ENCODE peak calls at places on chromosomes 13 and 19, in six cellular contexts. One of them, this sample, is unnamed.

GRCh38 chr19:41810301-41810700 is 13.9 kb downstream of the CEACAM3 start:
- DNase-seq in stomach: no peak
- DNase-seq in gastrocnemius medialis: no peak
- DNase-seq in adrenal gland: no peak
- DNase-seq in nephron progenitor cell: no peak
- DNase-seq in mucosa of descending colon: no peak
- DNase-seq in this sample: no peak

GRCh38 chr19:41299755-41300089 is 10.2 kb upstream of the CCDC97 start:
- DNase-seq in stomach: peak
- DNase-seq in gastrocnemius medialis: peak
- DNase-seq in adrenal gland: peak
- DNase-seq in nephron progenitor cell: no peak
- DNase-seq in mucosa of descending colon: no peak
- DNase-seq in this sample: no peak

GRCh38 chr19:18791315-18791678 is 192 bp upstream of the COMP start:
- DNase-seq in stomach: no peak
- DNase-seq in gastrocnemius medialis: no peak
- DNase-seq in adrenal gland: no peak
- DNase-seq in nephron progenitor cell: no peak
- DNase-seq in mucosa of descending colon: no peak
- DNase-seq in this sample: no peak

GRCh38 chr13:32045963-32046785 is 14.6 kb downstream of the FRY start:
- DNase-seq in stomach: no peak
- DNase-seq in gastrocnemius medialis: no peak
- DNase-seq in adrenal gland: no peak
- DNase-seq in nephron progenitor cell: no peak
- DNase-seq in mucosa of descending colon: no peak
- DNase-seq in this sample: no peak

GRCh38 chr19:16202320-16203255 is 4.9 kb downstream of the AP1M1 start:
- DNase-seq in stomach: no peak
- DNase-seq in gastrocnemius medialis: no peak
- DNase-seq in adrenal gland: no peak
- DNase-seq in nephron progenitor cell: no peak
- DNase-seq in mucosa of descending colon: no peak
- DNase-seq in this sample: no peak

GRCh38 chr13:65555973-65556372 is 1674.2 kb downstream of the PCDH9 start:
- DNase-seq in stomach: no peak
- DNase-seq in gastrocnemius medialis: no peak
- DNase-seq in adrenal gland: no peak
- DNase-seq in nephron progenitor cell: no peak
- DNase-seq in mucosa of descending colon: no peak
- DNase-seq in this sample: no peak

GRCh38 chr19:42113641-42114348 is 18.5 kb downstream of the POU2F2 start:
- DNase-seq in stomach: no peak
- DNase-seq in gastrocnemius medialis: no peak
- DNase-seq in adrenal gland: no peak
- DNase-seq in nephron progenitor cell: peak
- DNase-seq in mucosa of descending colon: no peak
- DNase-seq in this sample: peak

GRCh38 chr19:7505288-7505681 is 10.6 kb upstream of the ZNF358 start:
- DNase-seq in stomach: no peak
- DNase-seq in gastrocnemius medialis: no peak
- DNase-seq in adrenal gland: no peak
- DNase-seq in nephron progenitor cell: no peak
- DNase-seq in mucosa of descending colon: peak
- DNase-seq in this sample: no peak

GRCh38 chr13:111919286-111919685 is 147.7 kb upstream of the SOX1 start:
- DNase-seq in stomach: no peak
- DNase-seq in gastrocnemius medialis: no peak
- DNase-seq in adrenal gland: no peak
- DNase-seq in nephron progenitor cell: no peak
- DNase-seq in mucosa of descending colon: no peak
- DNase-seq in this sample: no peak

GRCh38 chr13:73715910-73716257 is 418.3 kb downstream of the KLF12 start:
- DNase-seq in stomach: no peak
- DNase-seq in gastrocnemius medialis: no peak
- DNase-seq in adrenal gland: no peak
- DNase-seq in nephron progenitor cell: no peak
- DNase-seq in mucosa of descending colon: no peak
- DNase-seq in this sample: no peak

GRCh38 chr19:34124828-34125227 is 47.5 kb upstream of the LSM14A start:
- DNase-seq in stomach: no peak
- DNase-seq in gastrocnemius medialis: no peak
- DNase-seq in adrenal gland: no peak
- DNase-seq in nephron progenitor cell: peak
- DNase-seq in mucosa of descending colon: no peak
- DNase-seq in this sample: no peak

GRCh38 chr19:7550169-7550770 is 14.8 kb downstream of the PNPLA6 start:
- DNase-seq in stomach: no peak
- DNase-seq in gastrocnemius medialis: no peak
- DNase-seq in adrenal gland: no peak
- DNase-seq in nephron progenitor cell: no peak
- DNase-seq in mucosa of descending colon: peak
- DNase-seq in this sample: no peak

GRCh38 chr19:55246462-55247451 is 12.1 kb downstream of the PPP6R1 start:
- DNase-seq in stomach: no peak
- DNase-seq in gastrocnemius medialis: no peak
- DNase-seq in adrenal gland: no peak
- DNase-seq in nephron progenitor cell: no peak
- DNase-seq in mucosa of descending colon: peak
- DNase-seq in this sample: no peak

GRCh38 chr13:30679483-30680330 is 55.6 kb upstream of the ALOX5AP start:
- DNase-seq in stomach: no peak
- DNase-seq in gastrocnemius medialis: no peak
- DNase-seq in adrenal gland: no peak
- DNase-seq in nephron progenitor cell: peak
- DNase-seq in mucosa of descending colon: no peak
- DNase-seq in this sample: no peak

GRCh38 chr13:75587679-75588078 is 38.1 kb downstream of the UCHL3 start:
- DNase-seq in stomach: no peak
- DNase-seq in gastrocnemius medialis: no peak
- DNase-seq in adrenal gland: no peak
- DNase-seq in nephron progenitor cell: no peak
- DNase-seq in mucosa of descending colon: no peak
- DNase-seq in this sample: no peak

GRCh38 chr13:45042539-45042938 is 53.2 kb downstream of the GPALPP1 start:
- DNase-seq in stomach: no peak
- DNase-seq in gastrocnemius medialis: no peak
- DNase-seq in adrenal gland: no peak
- DNase-seq in nephron progenitor cell: no peak
- DNase-seq in mucosa of descending colon: no peak
- DNase-seq in this sample: no peak

GRCh38 chr13:21435231-21435630 is 23.9 kb downstream of the ZDHHC20 start:
- DNase-seq in stomach: no peak
- DNase-seq in gastrocnemius medialis: no peak
- DNase-seq in adrenal gland: no peak
- DNase-seq in nephron progenitor cell: no peak
- DNase-seq in mucosa of descending colon: no peak
- DNase-seq in this sample: no peak

GRCh38 chr13:99908129-99908805 is 63.3 kb downstream of the ZIC5 start:
- DNase-seq in stomach: peak
- DNase-seq in gastrocnemius medialis: no peak
- DNase-seq in adrenal gland: no peak
- DNase-seq in nephron progenitor cell: no peak
- DNase-seq in mucosa of descending colon: no peak
- DNase-seq in this sample: no peak

GRCh38 chr13:52348983-52349780 is 56.8 kb downstream of the THSD1 start:
- DNase-seq in stomach: no peak
- DNase-seq in gastrocnemius medialis: no peak
- DNase-seq in adrenal gland: no peak
- DNase-seq in nephron progenitor cell: no peak
- DNase-seq in mucosa of descending colon: no peak
- DNase-seq in this sample: no peak

GRCh38 chr13:79354285-79354684 is 51.8 kb downstream of the RBM26 start:
- DNase-seq in stomach: no peak
- DNase-seq in gastrocnemius medialis: no peak
- DNase-seq in adrenal gland: no peak
- DNase-seq in nephron progenitor cell: no peak
- DNase-seq in mucosa of descending colon: no peak
- DNase-seq in this sample: no peak

GRCh38 chr13:84651288-84651687 is 769.0 kb upstream of the SLITRK1 start:
- DNase-seq in stomach: no peak
- DNase-seq in gastrocnemius medialis: no peak
- DNase-seq in adrenal gland: no peak
- DNase-seq in nephron progenitor cell: no peak
- DNase-seq in mucosa of descending colon: no peak
- DNase-seq in this sample: no peak

GRCh38 chr19:39413903-39414608 is 1.6 kb downstream of the PLEKHG2 start:
- DNase-seq in stomach: no peak
- DNase-seq in gastrocnemius medialis: no peak
- DNase-seq in adrenal gland: no peak
- DNase-seq in nephron progenitor cell: peak
- DNase-seq in mucosa of descending colon: no peak
- DNase-seq in this sample: no peak

GRCh38 chr19:35449347-35450043 is 1.4 kb downstream of the FFAR2 start:
- DNase-seq in stomach: peak
- DNase-seq in gastrocnemius medialis: no peak
- DNase-seq in adrenal gland: no peak
- DNase-seq in nephron progenitor cell: no peak
- DNase-seq in mucosa of descending colon: no peak
- DNase-seq in this sample: no peak

GRCh38 chr13:82879921-82880320 is 1002.4 kb downstream of the SLITRK1 start:
- DNase-seq in stomach: no peak
- DNase-seq in gastrocnemius medialis: no peak
- DNase-seq in adrenal gland: no peak
- DNase-seq in nephron progenitor cell: no peak
- DNase-seq in mucosa of descending colon: no peak
- DNase-seq in this sample: no peak

GRCh38 chr19:6064016-6064702 is 46.1 kb downstream of the RFX2 start:
- DNase-seq in stomach: no peak
- DNase-seq in gastrocnemius medialis: no peak
- DNase-seq in adrenal gland: peak
- DNase-seq in nephron progenitor cell: no peak
- DNase-seq in mucosa of descending colon: no peak
- DNase-seq in this sample: no peak

GRCh38 chr19:50878851-50879250 is 5.6 kb downstream of the KLK2 start:
- DNase-seq in stomach: no peak
- DNase-seq in gastrocnemius medialis: no peak
- DNase-seq in adrenal gland: no peak
- DNase-seq in nephron progenitor cell: no peak
- DNase-seq in mucosa of descending colon: no peak
- DNase-seq in this sample: no peak

GRCh38 chr19:29690842-29691241 is 24.2 kb downstream of the C19orf12 start:
- DNase-seq in stomach: no peak
- DNase-seq in gastrocnemius medialis: no peak
- DNase-seq in adrenal gland: no peak
- DNase-seq in nephron progenitor cell: no peak
- DNase-seq in mucosa of descending colon: no peak
- DNase-seq in this sample: no peak

GRCh38 chr13:80989241-80989640 is 648.3 kb upstream of the SPRY2 start:
- DNase-seq in stomach: no peak
- DNase-seq in gastrocnemius medialis: no peak
- DNase-seq in adrenal gland: no peak
- DNase-seq in nephron progenitor cell: no peak
- DNase-seq in mucosa of descending colon: no peak
- DNase-seq in this sample: no peak

GRCh38 chr13:46748300-46748699 is 48.7 kb downstream of the ESD start:
- DNase-seq in stomach: no peak
- DNase-seq in gastrocnemius medialis: no peak
- DNase-seq in adrenal gland: no peak
- DNase-seq in nephron progenitor cell: no peak
- DNase-seq in mucosa of descending colon: no peak
- DNase-seq in this sample: no peak

GRCh38 chr13:98912846-98913245 is 65.0 kb downstream of the DOCK9 start:
- DNase-seq in stomach: no peak
- DNase-seq in gastrocnemius medialis: no peak
- DNase-seq in adrenal gland: no peak
- DNase-seq in nephron progenitor cell: no peak
- DNase-seq in mucosa of descending colon: no peak
- DNase-seq in this sample: no peak

GRCh38 chr13:94112227-94112626 is 367.3 kb downstream of the DCT start:
- DNase-seq in stomach: no peak
- DNase-seq in gastrocnemius medialis: no peak
- DNase-seq in adrenal gland: no peak
- DNase-seq in nephron progenitor cell: no peak
- DNase-seq in mucosa of descending colon: no peak
- DNase-seq in this sample: no peak

GRCh38 chr19:46624958-46625661 is at the start of gene PTGIR:
- DNase-seq in stomach: no peak
- DNase-seq in gastrocnemius medialis: peak
- DNase-seq in adrenal gland: peak
- DNase-seq in nephron progenitor cell: no peak
- DNase-seq in mucosa of descending colon: no peak
- DNase-seq in this sample: no peak
- TF ChIP-seq CTCF in stomach: no peak
- TF ChIP-seq CTCF in gastrocnemius medialis: no peak
- TF ChIP-seq CTCF in adrenal gland: no peak
- TF ChIP-seq CTCF in nephron progenitor cell: no peak
- TF ChIP-seq CTCF in mucosa of descending colon: no peak
- TF ChIP-seq CTCF in this sample: no peak

GRCh38 chr19:4375620-4376228 is 24.6 kb downstream of the SH3GL1 start:
- DNase-seq in stomach: no peak
- DNase-seq in gastrocnemius medialis: no peak
- DNase-seq in adrenal gland: no peak
- DNase-seq in nephron progenitor cell: no peak
- DNase-seq in mucosa of descending colon: no peak
- DNase-seq in this sample: peak
- TF ChIP-seq CTCF in stomach: no peak
- TF ChIP-seq CTCF in gastrocnemius medialis: no peak
- TF ChIP-seq CTCF in adrenal gland: peak
- TF ChIP-seq CTCF in nephron progenitor cell: no peak
- TF ChIP-seq CTCF in mucosa of descending colon: no peak
- TF ChIP-seq CTCF in this sample: no peak

DNA sequence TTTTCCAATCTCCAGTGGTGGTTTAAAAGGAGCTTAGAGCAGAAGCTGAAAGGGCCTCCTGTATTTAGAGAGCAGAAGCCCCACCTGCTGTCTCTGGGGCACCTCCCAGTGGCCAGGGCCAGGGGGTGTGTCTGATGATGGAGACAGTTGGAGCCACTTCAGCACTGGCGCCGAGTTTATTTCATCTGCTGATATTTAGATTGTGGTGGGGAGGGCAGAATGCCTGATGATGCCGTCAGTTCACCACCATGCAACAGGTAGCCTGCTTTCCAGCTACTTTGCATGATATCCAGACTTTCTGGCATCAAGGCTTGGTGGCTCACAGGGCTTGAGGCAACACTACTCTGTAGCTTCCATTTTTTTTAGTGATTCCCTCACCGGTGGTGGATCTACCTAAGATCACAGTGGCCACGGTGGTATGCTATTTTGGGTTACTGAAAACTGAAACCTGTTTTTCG is 371.9 kb downstream of the KCNRG start:
- DNase-seq in stomach: peak
- DNase-seq in gastrocnemius medialis: peak
- DNase-seq in adrenal gland: peak
- DNase-seq in nephron progenitor cell: peak
- DNase-seq in mucosa of descending colon: peak
- DNase-seq in this sample: peak
- TF ChIP-seq CTCF in stomach: no peak
- TF ChIP-seq CTCF in gastrocnemius medialis: no peak
- TF ChIP-seq CTCF in adrenal gland: no peak
- TF ChIP-seq CTCF in nephron progenitor cell: no peak
- TF ChIP-seq CTCF in mucosa of descending colon: no peak
- TF ChIP-seq CTCF in this sample: no peak

DNA sequence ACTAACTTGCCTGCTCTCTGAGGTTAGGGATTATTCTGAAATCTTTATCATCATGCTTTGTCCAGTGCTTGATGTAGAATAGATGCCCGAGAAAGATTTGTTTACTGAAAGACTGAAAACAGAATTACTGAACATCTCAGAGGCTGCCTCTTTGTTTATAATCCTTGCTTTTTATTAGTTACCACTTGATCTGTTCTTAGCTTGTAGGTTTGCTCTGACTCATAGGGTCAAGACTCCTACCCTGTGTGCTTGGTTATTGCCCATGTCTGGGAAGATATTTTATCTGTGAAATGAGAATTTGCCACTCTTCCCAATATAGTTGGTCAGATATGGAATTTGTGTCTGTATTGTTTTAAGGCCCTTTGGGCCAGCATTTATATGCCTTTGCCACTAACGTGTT is 675.3 kb downstream of the DIAPH3 start:
- DNase-seq in stomach: no peak
- DNase-seq in gastrocnemius medialis: no peak
- DNase-seq in adrenal gland: no peak
- DNase-seq in nephron progenitor cell: no peak
- DNase-seq in mucosa of descending colon: no peak
- DNase-seq in this sample: no peak
- TF ChIP-seq CTCF in stomach: no peak
- TF ChIP-seq CTCF in gastrocnemius medialis: no peak
- TF ChIP-seq CTCF in adrenal gland: no peak
- TF ChIP-seq CTCF in nephron progenitor cell: no peak
- TF ChIP-seq CTCF in mucosa of descending colon: no peak
- TF ChIP-seq CTCF in this sample: no peak

This sample was measured in activated B cell treated with CpG ODN at 0.5 μM for 24 hours.